ENCODE peak calls at places on chromosomes 6 and 20, in eight cellular contexts. D is fibroblast of lung; K is CD8-positive, alpha-beta T cell; I is astrocyte of the spinal cord; Z is endothelial cell of umbilical vein; M is Peyer's patch; L is tibial artery; H is GM06990. C is an unnamed sample.

GRCh38 chr6:121951918-121952379 is 447.5 kb upstream of the HSF2 start:
- DNase-seq in M (no peak), K (no peak), H (no peak), D (peak), Z (peak), I (peak), L (peak), C (no peak)

GRCh38 chr20:40568200-40568599 is 120.8 kb downstream of the MAFB start:
- DNase-seq in H (no peak), M (no peak), L (no peak), K (no peak), Z (no peak), D (no peak), I (no peak), C (no peak)

GRCh38 chr20:36532822-36533221 is 8.5 kb upstream of the MYL9 start:
- DNase-seq in I (no peak), D (no peak), M (no peak), Z (no peak), K (no peak), H (no peak), L (peak), C (no peak)

GRCh38 chr20:43191946-43192847 is 2.5 kb upstream of the PTPRT start:
- DNase-seq in Z (no peak), L (no peak), D (no peak), M (no peak), K (no peak), H (no peak), I (no peak), C (no peak)

GRCh38 chr6:47047479-47048411 is 5.6 kb upstream of the ADGRF1 start:
- DNase-seq in M (no peak), D (peak), Z (peak), L (no peak), K (no peak), I (peak), H (peak), C (peak)

GRCh38 chr6:156942266-156942665 is 165.1 kb downstream of the ARID1B start:
- DNase-seq in K (no peak), I (no peak), D (no peak), M (no peak), L (no peak), Z (no peak), H (no peak), C (no peak)

GRCh38 chr20:42688576-42688975 is 501.1 kb downstream of the PTPRT start:
- DNase-seq in L (no peak), Z (no peak), M (no peak), K (no peak), D (no peak), H (no peak), I (no peak), C (no peak)

GRCh38 chr6:106560966-106561740 is 68.1 kb downstream of the RTN4IP1 start:
- DNase-seq in D (peak), H (no peak), L (no peak), M (no peak), I (peak), Z (no peak), K (no peak), C (no peak)

GRCh38 chr20:13336308-13337089 is 115.4 kb downstream of the ISM1 start:
- DNase-seq in Z (no peak), D (no peak), L (no peak), H (no peak), M (no peak), K (no peak), I (no peak), C (no peak)

GRCh38 chr20:25623225-25623735 is 534 bp downstream of the NANP start:
- DNase-seq in M (peak), H (no peak), Z (no peak), L (peak), D (no peak), I (peak), K (no peak), C (no peak)

GRCh38 chr6:94269256-94269655 is 849.9 kb upstream of the EPHA7 start:
- DNase-seq in H (no peak), D (no peak), Z (no peak), M (no peak), K (no peak), I (peak), L (no peak), C (no peak)

GRCh38 chr20:20353574-20353973 is 14.3 kb upstream of the INSM1 start:
- DNase-seq in L (no peak), M (no peak), Z (no peak), I (no peak), D (no peak), K (no peak), H (no peak), C (no peak)

GRCh38 chr20:63212792-63213191 is 3.1 kb downstream of the YTHDF1 start:
- DNase-seq in D (no peak), H (no peak), M (no peak), Z (no peak), I (no peak), K (no peak), L (no peak), C (no peak)

GRCh38 chr20:49420811-49421295 is 61.6 kb downstream of the KCNB1 start:
- DNase-seq in I (no peak), L (peak), M (no peak), D (no peak), H (no peak), Z (no peak), K (no peak), C (no peak)

GRCh38 chr6:56370591-56371198 is 123.3 kb upstream of the COL21A1 start:
- DNase-seq in M (peak), H (no peak), L (no peak), K (no peak), I (peak), D (peak), Z (peak), C (no peak)

GRCh38 chr6:33692760-33693158 is 18.7 kb downstream of the UQCC2 start:
- DNase-seq in K (peak), M (peak), I (no peak), L (no peak), H (peak), D (peak), Z (no peak), C (no peak)

GRCh38 chr6:123105561-123105960 is 109.5 kb downstream of the CLVS2 start:
- DNase-seq in K (no peak), Z (no peak), H (no peak), I (peak), M (no peak), L (no peak), D (no peak), C (no peak)

GRCh38 chr6:11262231-11262630 is 29.8 kb upstream of the NEDD9 start:
- DNase-seq in I (peak), K (no peak), M (no peak), L (no peak), D (no peak), H (no peak), Z (peak), C (no peak)

GRCh38 chr6:11263185-11263817 is 30.8 kb upstream of the NEDD9 start:
- DNase-seq in K (no peak), Z (peak), H (no peak), M (no peak), D (peak), I (peak), L (peak), C (no peak)

GRCh38 chr6:11260249-11261038 is 28.0 kb upstream of the NEDD9 start:
- DNase-seq in M (no peak), I (no peak), Z (no peak), H (no peak), L (no peak), D (no peak), K (no peak), C (no peak)

GRCh38 chr6:11265932-11266331 is 33.5 kb upstream of the NEDD9 start:
- DNase-seq in L (no peak), I (no peak), K (no peak), H (no peak), Z (no peak), D (no peak), M (no peak), C (no peak)

DNA sequence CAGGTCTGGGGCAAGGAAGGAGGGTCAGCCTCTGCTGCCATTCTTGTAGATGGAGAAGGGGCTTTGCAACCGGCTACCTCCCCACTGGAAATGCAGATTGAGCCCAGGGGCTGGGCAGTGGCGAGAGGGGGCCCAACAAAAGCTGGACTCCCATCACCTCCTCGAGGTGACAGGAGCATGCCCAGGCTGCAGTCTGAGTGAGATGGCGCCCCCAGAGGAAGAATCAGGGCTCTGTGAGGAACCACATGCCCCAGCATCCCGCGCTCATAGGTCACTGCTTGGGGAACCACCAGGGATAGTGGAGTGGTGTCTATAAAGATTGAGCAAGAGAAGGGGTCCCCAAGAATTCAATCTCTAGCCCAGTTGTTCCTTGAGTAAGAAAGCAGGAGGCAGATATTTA is 31.6 kb upstream of the NEDD9 start:
- DNase-seq in D (no peak), Z (no peak), I (no peak), L (no peak), M (no peak), K (no peak), H (no peak), C (no peak)
- TF ChIP-seq CTCF in D (no peak), Z (no peak), I (no peak), L (no peak), M (no peak), K (no peak), H (peak), C (no peak)

GRCh38 chr6:68635706-68636513 is 828 bp downstream of the ADGRB3 start:
- DNase-seq in M (no peak), H (peak), Z (peak), K (no peak), I (peak), D (peak), L (no peak), C (no peak)

GRCh38 chr6:68635412-68635705 is 277 bp downstream of the ADGRB3 start:
- DNase-seq in Z (no peak), H (no peak), I (no peak), K (no peak), D (no peak), L (no peak), M (no peak), C (no peak)

GRCh38 chr6:68632620-68633195 is 2.4 kb upstream of the ADGRB3 start:
- DNase-seq in H (no peak), L (no peak), M (no peak), D (no peak), K (no peak), I (no peak), Z (no peak), C (no peak)

GRCh38 chr6:68633654-68634502 is 1.2 kb upstream of the ADGRB3 start:
- DNase-seq in H (no peak), K (no peak), Z (no peak), D (no peak), I (no peak), M (no peak), L (no peak), C (no peak)

GRCh38 chr6:68634503-68635411 is at the start of gene ADGRB3:
- DNase-seq in D (peak), K (no peak), Z (peak), H (peak), M (peak), I (peak), L (peak), C (peak)
- TF ChIP-seq CTCF in D (peak), K (no peak), Z (no peak), H (no peak), M (no peak), I (no peak), L (peak), C (peak)

GRCh38 chr6:30399390-30400058 is 54.6 kb downstream of the RPP21 start:
- DNase-seq in Z (no peak), D (no peak), H (no peak), I (no peak), K (no peak), L (no peak), M (no peak), C (no peak)

GRCh38 chr6:30394139-30394538 is 49.2 kb downstream of the RPP21 start:
- DNase-seq in H (no peak), Z (no peak), M (no peak), I (no peak), L (no peak), D (no peak), K (no peak), C (no peak)

GRCh38 chr6:30397697-30398096 is 52.7 kb downstream of the RPP21 start:
- DNase-seq in I (no peak), L (no peak), M (no peak), K (no peak), Z (no peak), H (no peak), D (no peak), C (no peak)

GRCh38 chr6:30391240-30391639 is 46.3 kb downstream of the RPP21 start:
- DNase-seq in K (no peak), Z (no peak), H (no peak), I (no peak), L (no peak), M (no peak), D (no peak), C (no peak)

DNA sequence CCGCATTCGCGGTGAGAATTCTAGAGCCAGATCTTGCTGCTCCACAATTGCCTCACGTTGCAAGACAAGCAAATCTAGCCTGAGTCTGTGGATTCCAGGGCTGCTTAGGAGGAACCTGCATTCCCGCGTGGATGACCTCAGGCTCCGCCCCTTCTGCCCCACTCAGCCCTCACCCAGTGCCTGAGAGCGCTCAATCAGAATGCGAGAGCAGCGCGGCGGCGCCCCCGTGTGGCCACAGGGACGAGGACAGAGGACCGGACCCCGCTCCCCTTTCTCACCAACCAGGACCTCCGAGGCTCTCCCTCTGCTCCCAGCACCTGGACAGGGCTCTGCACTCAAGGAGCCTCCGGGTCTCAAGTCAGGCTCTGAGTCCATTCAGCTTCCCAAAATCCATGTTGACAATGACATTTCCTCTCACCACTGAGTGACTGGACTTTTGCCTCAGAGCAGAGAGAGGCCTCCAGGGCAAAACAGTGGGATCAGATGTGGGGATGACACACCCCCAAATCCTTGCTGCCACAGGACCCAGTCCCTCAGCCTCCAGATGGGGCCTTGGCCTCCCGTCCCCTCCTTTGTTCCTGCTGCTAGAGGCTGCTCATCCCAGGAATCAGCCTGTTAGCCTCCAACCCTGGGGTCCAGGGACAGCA is 52.0 kb downstream of the RPP21 start:
- DNase-seq in Z (peak), I (peak), H (peak), L (peak), D (peak), M (peak), K (peak), C (peak)
- TF ChIP-seq CTCF in Z (peak), I (peak), H (peak), L (peak), D (peak), M (peak), K (peak), C (peak)

GRCh38 chr6:111663692-111664564 is 58.2 kb upstream of the TRAF3IP2 start:
- DNase-seq in L (peak), D (peak), Z (peak), I (peak), M (no peak), K (no peak), H (no peak), C (no peak)

GRCh38 chr6:111662794-111663231 is 57.1 kb upstream of the TRAF3IP2 start:
- DNase-seq in K (no peak), M (no peak), D (peak), I (peak), Z (no peak), H (no peak), L (no peak), C (no peak)

GRCh38 chr6:111662192-111662793 is 56.6 kb upstream of the TRAF3IP2 start:
- DNase-seq in K (no peak), L (no peak), M (no peak), H (no peak), D (no peak), I (no peak), Z (no peak), C (no peak)

GRCh38 chr6:111664565-111665039 is 58.9 kb upstream of the TRAF3IP2 start:
- DNase-seq in H (no peak), M (no peak), I (no peak), Z (no peak), D (no peak), L (peak), K (no peak), C (no peak)

GRCh38 chr6:111663232-111663631 is 57.6 kb upstream of the TRAF3IP2 start:
- DNase-seq in I (no peak), D (peak), K (no peak), L (peak), Z (no peak), M (no peak), H (no peak), C (no peak)
- TF ChIP-seq CTCF in I (no peak), D (no peak), K (no peak), L (no peak), Z (no peak), M (no peak), H (no peak), C (no peak)

DNA sequence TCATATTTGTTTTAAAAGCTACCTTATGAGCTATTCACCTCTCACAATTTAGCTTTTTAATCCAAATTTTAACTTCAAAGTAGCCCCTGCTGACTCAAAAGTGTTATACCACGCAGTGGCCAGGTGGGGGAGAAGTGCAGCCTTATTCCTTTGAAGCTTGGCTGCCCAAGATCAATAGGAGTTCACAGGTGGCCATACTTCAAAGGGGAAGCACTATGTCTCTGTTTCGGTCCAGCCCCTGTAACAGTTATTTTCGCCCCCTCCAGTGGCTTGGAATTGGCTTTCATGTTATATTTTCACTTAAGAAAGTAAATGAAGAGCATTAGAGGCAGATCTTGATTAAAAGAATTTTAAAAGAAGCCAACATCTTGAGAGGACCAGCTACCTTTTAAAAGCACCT is 608.4 kb downstream of the EPHA7 start:
- DNase-seq in I (peak), D (peak), M (no peak), Z (peak), K (no peak), H (peak), L (no peak), C (no peak)
- TF ChIP-seq CTCF in I (peak), D (peak), M (peak), Z (peak), K (no peak), H (peak), L (peak), C (peak)

GRCh38 chr6:42321976-42322375 is 104.3 kb upstream of the MRPS10 start:
- DNase-seq in M (no peak), Z (no peak), K (no peak), I (no peak), L (no peak), H (no peak), D (no peak), C (no peak)

GRCh38 chr6:42326248-42326647 is 108.6 kb upstream of the MRPS10 start:
- DNase-seq in I (no peak), L (no peak), Z (no peak), D (no peak), K (no peak), H (no peak), M (no peak), C (no peak)

GRCh38 chr6:42318485-42318884 is 100.8 kb upstream of the MRPS10 start:
- DNase-seq in K (no peak), H (no peak), D (no peak), Z (no peak), L (no peak), I (no peak), M (no peak), C (no peak)

GRCh38 chr6:42320762-42321161 is 103.1 kb upstream of the MRPS10 start:
- DNase-seq in M (no peak), H (no peak), D (peak), Z (no peak), K (no peak), I (peak), L (no peak), C (no peak)

GRCh38 chr6:42322676-42323075 is 105.0 kb upstream of the MRPS10 start:
- DNase-seq in K (no peak), D (no peak), H (no peak), M (no peak), I (no peak), L (no peak), Z (no peak), C (no peak)
- TF ChIP-seq CTCF in K (no peak), D (no peak), H (peak), M (peak), I (peak), L (no peak), Z (no peak), C (no peak)

GRCh38 chr6:135179920-135180457 is 1.1 kb upstream of the MYB start:
- DNase-seq in L (no peak), Z (no peak), H (peak), D (peak), K (no peak), M (no peak), I (no peak), C (no peak)

GRCh38 chr6:135181333-135182119 is 418 bp downstream of the MYB start:
- DNase-seq in L (no peak), Z (peak), I (peak), M (no peak), H (peak), K (no peak), D (peak), C (no peak)

GRCh38 chr6:135182120-135182992 is 1.2 kb downstream of the MYB start:
- DNase-seq in H (no peak), Z (peak), I (peak), K (peak), D (peak), M (peak), L (no peak), C (no peak)

GRCh38 chr6:135182993-135183531 is 2.0 kb downstream of the MYB start:
- DNase-seq in H (peak), K (peak), M (peak), Z (no peak), D (no peak), I (no peak), L (no peak), C (no peak)

GRCh38 chr6:135180458-135181332 is at the start of gene MYB:
- DNase-seq in M (peak), D (peak), Z (peak), I (peak), L (no peak), H (peak), K (peak), C (no peak)
- TF ChIP-seq CTCF in M (peak), D (no peak), Z (no peak), I (no peak), L (no peak), H (no peak), K (no peak), C (no peak)

GRCh38 chr6:168385380-168385779 is 55.6 kb upstream of the SMOC2 start:
- DNase-seq in D (no peak), I (no peak), M (no peak), L (no peak), K (no peak), H (no peak), Z (no peak), C (no peak)
- TF ChIP-seq CTCF in D (no peak), I (no peak), M (no peak), L (no peak), K (no peak), H (no peak), Z (no peak), C (no peak)

C was measured in osteocyte.